ENCODE peak calls at places on chromosomes 16 and 17, in four cellular contexts. C is NB4, P is transverse colon, E is RWPE1. T is an unnamed sample.

GRCh38 chr17:82241183-82241925 is 12.5 kb downstream of the SLC16A3 start:
- DNase-seq in E (peak), P (peak), C (peak), T (no peak)

GRCh38 chr16:1987198-1987597 is 2.6 kb upstream of the SYNGR3 start:
- DNase-seq in P (no peak), C (no peak), E (no peak), T (no peak)

GRCh38 chr17:68939195-68939594 is 16.0 kb downstream of the ABCA8 start:
- DNase-seq in C (no peak), E (no peak), P (no peak), T (no peak)

GRCh38 chr16:50615891-50616290 is 65.2 kb downstream of the SNX20 start:
- DNase-seq in C (no peak), P (no peak), E (no peak), T (no peak)

GRCh38 chr16:16041196-16041892 is 91.9 kb downstream of the ABCC1 start:
- DNase-seq in E (no peak), P (no peak), C (no peak), T (no peak)

GRCh38 chr17:69227536-69227935 is 1.1 kb downstream of the ABCA10 start:
- DNase-seq in E (no peak), P (no peak), C (peak), T (no peak)

GRCh38 chr16:51818342-51818944 is 667.4 kb upstream of the SALL1 start:
- DNase-seq in P (peak), E (no peak), C (peak), T (no peak)

GRCh38 chr17:78249836-78250806 is 18.7 kb downstream of the TMEM235 start:
- DNase-seq in E (no peak), C (no peak), P (no peak), T (no peak)

GRCh38 chr16:29912087-29912486 is 11.8 kb downstream of the ASPHD1 start:
- DNase-seq in P (no peak), C (no peak), E (no peak), T (no peak)

GRCh38 chr17:27800522-27800921 is at the start of gene NOS2:
- DNase-seq in C (no peak), P (peak), E (no peak), T (no peak)

GRCh38 chr17:48873212-48873611 is 19.4 kb upstream of the ATP5MC1 start:
- DNase-seq in C (no peak), E (no peak), P (peak), T (no peak)

GRCh38 chr17:55577011-55577586 is 65.8 kb upstream of the SMIM36 start:
- DNase-seq in P (peak), E (no peak), C (peak), T (peak)

GRCh38 chr16:4523686-4524085 is 14.9 kb downstream of the CDIP1 start:
- DNase-seq in P (no peak), C (no peak), E (no peak), T (no peak)

DNA sequence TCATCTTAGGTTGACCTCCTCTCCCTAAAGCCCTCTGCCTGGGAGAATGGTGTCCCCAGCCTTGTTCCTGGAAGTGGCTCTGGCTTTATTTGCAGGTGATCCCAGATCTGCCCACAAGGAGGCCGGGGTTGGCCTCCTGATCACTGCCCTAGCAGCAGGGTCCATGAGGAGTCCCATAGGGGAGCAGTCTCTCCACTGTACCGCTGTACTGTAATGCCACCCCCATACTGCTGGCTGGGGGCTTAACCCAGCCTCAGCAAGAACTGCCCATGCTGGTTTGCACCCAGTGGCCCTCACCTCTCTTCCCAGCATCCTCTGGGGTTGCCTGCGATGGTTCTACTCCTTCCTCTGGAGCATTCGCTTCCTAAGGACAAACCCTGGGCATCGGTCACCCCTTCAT is 39.1 kb downstream of the PSME3IP1 start:
- DNase-seq in E (peak), C (peak), P (no peak), T (no peak)
- TF ChIP-seq CTCF in E (no peak), C (peak), P (peak), T (peak)

DNA sequence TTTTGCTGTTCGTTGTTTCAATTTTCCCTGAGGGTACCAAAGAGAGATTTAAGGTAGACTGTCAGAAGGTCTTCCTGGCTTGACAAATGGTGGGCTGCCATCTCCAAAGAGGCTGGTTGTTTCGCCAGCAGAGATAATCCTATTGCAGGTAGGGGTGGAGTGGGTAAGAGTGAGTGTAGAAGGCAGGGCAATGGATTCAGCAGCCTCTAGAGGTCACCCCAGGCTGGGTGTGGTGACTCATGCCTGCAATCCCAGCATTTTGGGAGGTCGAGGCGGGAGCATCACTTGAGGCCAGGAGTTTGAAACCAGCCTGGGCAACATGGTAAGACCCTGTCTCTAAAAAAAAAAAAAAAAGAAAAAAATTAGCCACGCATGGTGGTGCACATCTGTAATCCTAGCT is 34.6 kb downstream of the DCAKD start:
- DNase-seq in E (no peak), C (peak), P (no peak), T (no peak)
- TF ChIP-seq CTCF in E (peak), C (peak), P (peak), T (peak)

GRCh38 chr16:65522412-65522811 is 400.5 kb upstream of the CDH11 start:
- DNase-seq in E (no peak), P (no peak), C (no peak), T (no peak)

GRCh38 chr16:65524997-65525396 is 403.1 kb upstream of the CDH11 start:
- DNase-seq in P (no peak), C (no peak), E (no peak), T (no peak)

GRCh38 chr16:65524231-65524630 is 402.4 kb upstream of the CDH11 start:
- DNase-seq in P (no peak), E (no peak), C (no peak), T (no peak)

GRCh38 chr16:65523258-65523950 is 401.5 kb upstream of the CDH11 start:
- DNase-seq in P (no peak), C (no peak), E (no peak), T (no peak)

DNA sequence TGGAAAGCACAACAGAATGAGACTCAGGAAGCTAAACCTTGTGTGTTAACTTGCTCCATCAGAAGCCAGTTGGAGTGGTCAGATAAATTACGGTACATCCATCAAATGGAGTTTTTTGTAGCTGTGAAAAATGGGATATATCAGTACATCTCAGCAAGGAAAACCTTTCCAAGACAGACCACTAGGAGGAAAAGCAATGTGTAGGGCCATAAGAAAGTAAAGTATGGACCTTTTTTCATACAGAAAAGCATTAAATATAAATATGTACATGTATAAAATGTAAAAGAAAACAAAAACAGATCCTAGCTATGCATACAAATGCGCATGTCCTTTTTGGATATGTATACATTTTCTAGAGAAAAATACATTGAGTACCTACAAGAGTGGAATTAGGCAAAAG is 403.9 kb upstream of the CDH11 start:
- DNase-seq in P (no peak), E (no peak), C (no peak), T (no peak)
- TF ChIP-seq CTCF in P (no peak), E (no peak), C (no peak), T (no peak)

GRCh38 chr16:31291376-31291775 is 31.6 kb downstream of the ITGAM start:
- DNase-seq in P (no peak), E (no peak), C (no peak), T (no peak)

GRCh38 chr16:31297496-31297895 is 37.7 kb downstream of the ITGAM start:
- DNase-seq in C (no peak), P (no peak), E (no peak), T (no peak)

GRCh38 chr16:31298958-31299357 is 39.2 kb downstream of the ITGAM start:
- DNase-seq in E (no peak), P (no peak), C (peak), T (no peak)

GRCh38 chr16:31298340-31298739 is 38.6 kb downstream of the ITGAM start:
- DNase-seq in E (no peak), P (no peak), C (no peak), T (no peak)

DNA sequence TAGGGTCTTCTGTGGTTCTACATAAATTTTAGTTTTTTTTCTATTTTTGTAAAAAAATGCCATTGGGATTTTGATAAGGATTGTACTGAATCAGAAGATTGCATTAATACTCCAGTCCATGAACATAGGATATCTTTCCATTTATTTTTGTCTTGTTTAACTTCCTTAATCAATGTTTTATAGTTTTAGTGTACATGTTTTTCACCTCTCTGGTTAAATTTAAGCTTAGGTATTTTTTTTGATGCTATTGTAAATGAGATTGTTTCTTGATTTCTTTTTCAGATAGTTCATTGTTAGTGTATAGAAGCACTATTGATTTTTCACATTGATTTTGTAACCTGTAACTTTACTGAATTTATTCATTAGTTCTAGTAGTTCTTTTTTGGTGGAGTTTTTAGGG is 35.4 kb downstream of the ITGAM start:
- DNase-seq in C (no peak), P (no peak), E (no peak), T (no peak)
- TF ChIP-seq CTCF in C (no peak), P (no peak), E (no peak), T (no peak)

GRCh38 chr16:88608076-88608475 is 30.3 kb upstream of the IL17C start:
- DNase-seq in C (no peak), P (no peak), E (no peak), T (no peak)

GRCh38 chr16:88613293-88613692 is 25.1 kb upstream of the IL17C start:
- DNase-seq in E (no peak), P (no peak), C (no peak), T (no peak)

GRCh38 chr16:88606146-88606757 is 32.1 kb upstream of the IL17C start:
- DNase-seq in P (no peak), C (no peak), E (no peak), T (no peak)

GRCh38 chr16:88611220-88611821 is 27.1 kb upstream of the IL17C start:
- DNase-seq in C (no peak), P (no peak), E (no peak), T (no peak)

GRCh38 chr16:88610080-88610479 is 28.3 kb upstream of the IL17C start:
- DNase-seq in E (no peak), P (no peak), C (no peak), T (no peak)
- TF ChIP-seq CTCF in E (no peak), P (no peak), C (peak), T (peak)

DNA sequence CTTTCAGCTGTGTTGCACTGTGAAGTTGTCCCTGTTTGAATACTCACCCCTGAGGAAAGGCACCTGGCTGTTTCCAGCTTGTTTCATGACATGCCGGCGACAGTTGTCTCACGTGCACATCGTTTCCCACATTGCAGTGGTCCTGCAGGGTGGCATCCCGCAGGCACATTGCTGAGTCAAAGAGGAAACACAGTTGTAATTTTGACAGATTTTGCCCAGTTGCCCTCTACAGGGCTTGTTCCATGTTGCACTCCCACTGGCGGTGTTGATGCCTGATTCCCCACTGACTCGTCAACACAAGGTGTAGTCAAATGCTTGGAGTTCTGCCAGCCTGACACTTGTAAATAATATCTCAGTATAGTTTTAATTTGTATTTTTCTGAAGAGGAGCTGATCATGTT is 23.8 kb downstream of the EPN2 start:
- DNase-seq in C (peak), P (no peak), E (peak), T (no peak)
- TF ChIP-seq CTCF in C (peak), P (no peak), E (no peak), T (no peak)

GRCh38 chr16:180101-180920 is at the start of gene HBQ1:
- DNase-seq in C (no peak), P (no peak), E (no peak), T (no peak)

GRCh38 chr16:183005-183404 is 2.7 kb downstream of the HBQ1 start:
- DNase-seq in C (no peak), E (no peak), P (no peak), T (no peak)

GRCh38 chr16:179431-179830 is 828 bp upstream of the HBQ1 start:
- DNase-seq in C (no peak), E (no peak), P (no peak), T (no peak)

GRCh38 chr16:181668-182021 is 1.4 kb downstream of the HBQ1 start:
- DNase-seq in E (no peak), P (no peak), C (no peak), T (no peak)

DNA sequence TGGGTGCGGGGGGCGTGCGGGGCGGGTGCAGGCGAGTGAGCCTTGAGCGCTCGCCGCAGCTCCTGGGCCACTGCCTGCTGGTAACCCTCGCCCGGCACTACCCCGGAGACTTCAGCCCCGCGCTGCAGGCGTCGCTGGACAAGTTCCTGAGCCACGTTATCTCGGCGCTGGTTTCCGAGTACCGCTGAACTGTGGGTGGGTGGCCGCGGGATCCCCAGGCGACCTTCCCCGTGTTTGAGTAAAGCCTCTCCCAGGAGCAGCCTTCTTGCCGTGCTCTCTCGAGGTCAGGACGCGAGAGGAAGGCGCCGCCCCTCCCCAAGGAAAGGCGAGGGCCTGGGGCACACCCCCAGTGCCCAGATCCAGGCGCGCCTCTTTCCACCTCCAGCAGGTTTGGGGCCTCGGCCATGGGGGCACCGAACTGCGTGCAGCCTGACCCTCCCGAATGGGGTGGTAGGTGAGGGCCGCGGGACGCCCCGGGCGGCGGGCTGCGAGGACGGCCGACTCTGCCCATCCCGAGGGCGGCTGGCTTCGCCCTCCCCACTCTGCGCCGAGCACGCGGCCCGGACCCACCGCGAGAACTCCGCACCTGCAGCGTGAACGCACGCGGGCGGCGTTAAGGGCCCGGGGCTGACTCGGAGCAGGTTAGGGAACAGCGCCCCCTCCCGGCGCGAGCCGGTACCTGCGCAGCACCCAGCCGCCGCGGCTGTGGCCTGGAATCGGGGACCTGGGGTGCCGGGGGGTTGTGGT is 835 bp downstream of the HBQ1 start:
- DNase-seq in E (peak), C (peak), P (peak), T (no peak)
- TF ChIP-seq CTCF in E (peak), C (peak), P (peak), T (peak)

GRCh38 chr16:27195941-27196595 is 7.3 kb upstream of the KDM8 start:
- DNase-seq in P (no peak), E (no peak), C (no peak), T (no peak)

GRCh38 chr16:27195068-27195741 is 8.1 kb upstream of the KDM8 start:
- DNase-seq in C (no peak), E (peak), P (no peak), T (no peak)

GRCh38 chr16:27191352-27191924 is 11.9 kb upstream of the KDM8 start:
- DNase-seq in C (no peak), P (no peak), E (no peak), T (no peak)

GRCh38 chr16:27190316-27190871 is 12.9 kb upstream of the KDM8 start:
- DNase-seq in E (no peak), P (no peak), C (no peak), T (no peak)

GRCh38 chr16:27193300-27193990 is 9.9 kb upstream of the KDM8 start:
- DNase-seq in C (no peak), E (no peak), P (no peak), T (no peak)
- TF ChIP-seq CTCF in C (no peak), E (no peak), P (no peak), T (no peak)

GRCh38 chr16:31700530-31701388 is 172.8 kb upstream of the ZNF267 start:
- DNase-seq in C (peak), E (no peak), P (peak), T (no peak)
- TF ChIP-seq CTCF in C (no peak), E (no peak), P (peak), T (peak)

GRCh38 chr17:42676424-42677011 is at the start of gene PLEKHH3:
- DNase-seq in E (no peak), C (peak), P (no peak), T (no peak)
- TF ChIP-seq CTCF in E (no peak), C (peak), P (peak), T (peak)

T was measured in BJ.